ENCODE peak calls at places on chromosomes 12 and 14, in six cellular contexts. One of them, this sample, is unnamed.

GRCh38 chr12:95323204-95323603 is 105.6 kb downstream of the VEZT start:
- DNase-seq in PC-9: no peak
- DNase-seq in right cardiac atrium: no peak
- DNase-seq in dorsolateral prefrontal cortex: no peak
- DNase-seq in AG04450: no peak
- DNase-seq in astrocyte of the cerebellum: no peak
- DNase-seq in this sample: no peak

GRCh38 chr14:62168564-62169155 is 406.4 kb downstream of the SNAPC1 start:
- DNase-seq in PC-9: no peak
- DNase-seq in right cardiac atrium: no peak
- DNase-seq in dorsolateral prefrontal cortex: no peak
- DNase-seq in AG04450: no peak
- DNase-seq in astrocyte of the cerebellum: no peak
- DNase-seq in this sample: no peak

GRCh38 chr14:31568671-31569070 is 7.5 kb downstream of the NUBPL start:
- DNase-seq in AG04450: no peak
- DNase-seq in PC-9: no peak
- DNase-seq in right cardiac atrium: no peak
- DNase-seq in astrocyte of the cerebellum: no peak
- DNase-seq in dorsolateral prefrontal cortex: no peak
- DNase-seq in this sample: no peak

GRCh38 chr12:5081016-5081415 is 37.3 kb downstream of the KCNA5 start:
- DNase-seq in astrocyte of the cerebellum: no peak
- DNase-seq in right cardiac atrium: peak; percentile 68
- DNase-seq in AG04450: no peak
- DNase-seq in dorsolateral prefrontal cortex: no peak
- DNase-seq in PC-9: no peak
- DNase-seq in this sample: no peak

GRCh38 chr12:43208221-43208620 is 343.8 kb downstream of the ADAMTS20 start:
- DNase-seq in right cardiac atrium: no peak
- DNase-seq in PC-9: no peak
- DNase-seq in astrocyte of the cerebellum: no peak
- DNase-seq in AG04450: no peak
- DNase-seq in dorsolateral prefrontal cortex: no peak
- DNase-seq in this sample: peak; percentile 12

GRCh38 chr14:105212541-105213305 is 31.6 kb upstream of the NUDT14 start:
- DNase-seq in AG04450: no peak
- DNase-seq in PC-9: no peak
- DNase-seq in right cardiac atrium: peak; percentile 36
- DNase-seq in dorsolateral prefrontal cortex: no peak
- DNase-seq in astrocyte of the cerebellum: no peak
- DNase-seq in this sample: peak; percentile 38

GRCh38 chr12:43733687-43734086 is 24.9 kb downstream of the PUS7L start:
- DNase-seq in right cardiac atrium: no peak
- DNase-seq in PC-9: no peak
- DNase-seq in AG04450: no peak
- DNase-seq in dorsolateral prefrontal cortex: no peak
- DNase-seq in astrocyte of the cerebellum: no peak
- DNase-seq in this sample: no peak

GRCh38 chr14:71166434-71166833 is 259.2 kb downstream of the PCNX1 start:
- DNase-seq in dorsolateral prefrontal cortex: peak; percentile 43
- DNase-seq in AG04450: peak; percentile 21
- DNase-seq in right cardiac atrium: no peak
- DNase-seq in astrocyte of the cerebellum: peak; percentile 69
- DNase-seq in PC-9: no peak
- DNase-seq in this sample: peak; percentile 57

GRCh38 chr14:45810152-45810872 is 557.3 kb upstream of the MIS18BP1 start:
- DNase-seq in right cardiac atrium: no peak
- DNase-seq in dorsolateral prefrontal cortex: no peak
- DNase-seq in astrocyte of the cerebellum: no peak
- DNase-seq in PC-9: no peak
- DNase-seq in AG04450: no peak
- DNase-seq in this sample: no peak

GRCh38 chr14:57933363-57933762 is 67.5 kb upstream of the SLC35F4 start:
- DNase-seq in astrocyte of the cerebellum: no peak
- DNase-seq in right cardiac atrium: no peak
- DNase-seq in dorsolateral prefrontal cortex: no peak
- DNase-seq in PC-9: no peak
- DNase-seq in AG04450: no peak
- DNase-seq in this sample: no peak

GRCh38 chr12:71440393-71441349 is 1.1 kb downstream of the LGR5 start:
- DNase-seq in AG04450: no peak
- DNase-seq in astrocyte of the cerebellum: no peak
- DNase-seq in dorsolateral prefrontal cortex: no peak
- DNase-seq in PC-9: no peak
- DNase-seq in right cardiac atrium: no peak
- DNase-seq in this sample: no peak

GRCh38 chr12:46386877-46387629 is 14.5 kb upstream of the SLC38A2 start:
- DNase-seq in AG04450: no peak
- DNase-seq in right cardiac atrium: peak; percentile 75
- DNase-seq in PC-9: no peak
- DNase-seq in astrocyte of the cerebellum: no peak
- DNase-seq in dorsolateral prefrontal cortex: no peak
- DNase-seq in this sample: peak; percentile 72

GRCh38 chr12:60148831-60149230 is 553.0 kb downstream of the SLC16A7 start:
- DNase-seq in dorsolateral prefrontal cortex: no peak
- DNase-seq in right cardiac atrium: no peak
- DNase-seq in astrocyte of the cerebellum: peak; percentile 62
- DNase-seq in AG04450: peak; percentile 65
- DNase-seq in PC-9: no peak
- DNase-seq in this sample: peak; percentile 56

GRCh38 chr14:89399594-89400068 is 17.4 kb downstream of the FOXN3 start:
- DNase-seq in right cardiac atrium: no peak
- DNase-seq in astrocyte of the cerebellum: peak; percentile 69
- DNase-seq in dorsolateral prefrontal cortex: peak; percentile 49
- DNase-seq in AG04450: peak; percentile 76
- DNase-seq in PC-9: no peak
- DNase-seq in this sample: peak; percentile 49

GRCh38 chr14:33951183-33951840 is 438 bp upstream of the EGLN3 start:
- DNase-seq in dorsolateral prefrontal cortex: no peak
- DNase-seq in astrocyte of the cerebellum: no peak
- DNase-seq in right cardiac atrium: no peak
- DNase-seq in AG04450: no peak
- DNase-seq in PC-9: no peak
- DNase-seq in this sample: no peak

GRCh38 chr12:90939382-90939781 is 15.6 kb downstream of the CCER1 start:
- DNase-seq in AG04450: no peak
- DNase-seq in right cardiac atrium: no peak
- DNase-seq in astrocyte of the cerebellum: no peak
- DNase-seq in dorsolateral prefrontal cortex: no peak
- DNase-seq in PC-9: no peak
- DNase-seq in this sample: no peak

GRCh38 chr12:90938451-90938850 is 16.5 kb downstream of the CCER1 start:
- DNase-seq in right cardiac atrium: no peak
- DNase-seq in dorsolateral prefrontal cortex: no peak
- DNase-seq in PC-9: peak; percentile 50
- DNase-seq in astrocyte of the cerebellum: no peak
- DNase-seq in AG04450: no peak
- DNase-seq in this sample: peak; percentile 57

GRCh38 chr12:90940872-90941499 is 14.0 kb downstream of the CCER1 start:
- DNase-seq in PC-9: no peak
- DNase-seq in dorsolateral prefrontal cortex: no peak
- DNase-seq in AG04450: no peak
- DNase-seq in right cardiac atrium: no peak
- DNase-seq in astrocyte of the cerebellum: peak; percentile 38
- DNase-seq in this sample: no peak

DNA sequence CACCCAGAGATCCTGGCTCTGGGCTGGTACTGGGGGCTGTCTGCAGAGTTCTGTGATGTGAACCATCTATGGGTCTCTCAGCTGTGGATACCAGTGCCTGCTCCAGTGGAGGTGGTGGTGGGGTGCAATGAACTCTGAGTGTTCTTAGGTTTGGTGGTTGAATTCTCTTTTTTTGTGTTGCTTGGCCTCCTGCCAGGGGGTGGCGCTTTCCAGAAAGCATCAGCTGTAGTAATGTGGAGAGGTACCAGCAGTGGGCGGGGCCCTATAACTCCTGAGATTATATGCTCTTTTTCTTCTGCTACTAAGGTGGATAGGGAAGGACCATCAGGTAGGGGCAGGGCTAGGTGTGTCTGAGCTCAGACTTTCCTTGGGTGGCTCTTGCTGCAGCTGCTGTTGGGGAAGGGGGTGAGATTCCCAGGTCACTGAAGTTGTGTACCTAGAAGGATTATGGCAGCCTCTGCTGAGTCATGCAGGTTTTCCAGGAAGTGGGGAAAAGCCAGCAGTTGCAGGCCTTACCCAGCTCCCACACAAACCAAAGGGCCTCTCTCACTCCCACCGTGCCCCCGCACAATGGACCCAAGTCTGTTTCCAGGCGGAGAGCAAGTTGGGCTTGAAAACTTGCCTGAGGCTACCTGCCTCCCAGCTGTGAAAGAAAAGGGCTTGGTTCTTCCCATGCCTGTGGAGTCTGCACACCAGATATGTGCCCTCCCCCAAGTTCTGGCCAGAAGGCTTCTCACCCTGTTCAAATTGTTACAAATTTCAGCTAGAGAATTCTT is 18.6 kb downstream of the CCER1 start:
- DNase-seq in right cardiac atrium: no peak
- DNase-seq in dorsolateral prefrontal cortex: no peak
- DNase-seq in AG04450: no peak
- DNase-seq in PC-9: peak; percentile 22
- DNase-seq in astrocyte of the cerebellum: no peak
- DNase-seq in this sample: no peak
- H3K4me3 ChIP-seq in right cardiac atrium: no peak overlapping the region
- H3K4me3 ChIP-seq in dorsolateral prefrontal cortex: no peak overlapping the region
- H3K4me3 ChIP-seq in AG04450: no peak overlapping the region
- H3K4me3 ChIP-seq in PC-9: no peak overlapping the region
- H3K4me3 ChIP-seq in astrocyte of the cerebellum: no peak overlapping the region
- H3K4me3 ChIP-seq in this sample: no peak overlapping the region

GRCh38 chr12:120115066-120115465 is 1.5 kb downstream of the RAB35 start:
- DNase-seq in right cardiac atrium: no peak
- DNase-seq in astrocyte of the cerebellum: peak; percentile 75
- DNase-seq in PC-9: no peak
- DNase-seq in AG04450: no peak
- DNase-seq in dorsolateral prefrontal cortex: no peak
- DNase-seq in this sample: no peak
- H3K4me3 ChIP-seq in right cardiac atrium: no peak overlapping the region
- H3K4me3 ChIP-seq in astrocyte of the cerebellum: peak overlapping the region; percentile 89
- H3K4me3 ChIP-seq in PC-9: peak overlapping the region; percentile 78
- H3K4me3 ChIP-seq in AG04450: peak overlapping the region; percentile 97
- H3K4me3 ChIP-seq in dorsolateral prefrontal cortex: peak overlapping the region; percentile 90
- H3K4me3 ChIP-seq in this sample: peak overlapping the region; percentile 80

GRCh38 chr14:55733609-55734008 is 153.6 kb downstream of the KTN1 start:
- DNase-seq in PC-9: no peak
- DNase-seq in astrocyte of the cerebellum: no peak
- DNase-seq in right cardiac atrium: no peak
- DNase-seq in dorsolateral prefrontal cortex: no peak
- DNase-seq in AG04450: no peak
- DNase-seq in this sample: no peak
- H3K4me3 ChIP-seq in PC-9: no peak overlapping the region
- H3K4me3 ChIP-seq in astrocyte of the cerebellum: no peak overlapping the region
- H3K4me3 ChIP-seq in right cardiac atrium: no peak overlapping the region
- H3K4me3 ChIP-seq in dorsolateral prefrontal cortex: no peak overlapping the region
- H3K4me3 ChIP-seq in AG04450: no peak overlapping the region
- H3K4me3 ChIP-seq in this sample: no peak overlapping the region

GRCh38 chr12:122318607-122319311 is 52.5 kb upstream of the VPS33A start:
- DNase-seq in PC-9: peak; percentile 9
- DNase-seq in AG04450: peak; percentile 24
- DNase-seq in astrocyte of the cerebellum: peak; percentile 81
- DNase-seq in dorsolateral prefrontal cortex: no peak
- DNase-seq in right cardiac atrium: no peak
- DNase-seq in this sample: peak; percentile 52
- H3K4me3 ChIP-seq in PC-9: no peak overlapping the region
- H3K4me3 ChIP-seq in AG04450: no peak overlapping the region
- H3K4me3 ChIP-seq in astrocyte of the cerebellum: no peak overlapping the region
- H3K4me3 ChIP-seq in dorsolateral prefrontal cortex: no peak overlapping the region
- H3K4me3 ChIP-seq in right cardiac atrium: no peak overlapping the region
- H3K4me3 ChIP-seq in this sample: no peak overlapping the region

This sample was measured in skeletal muscle cell.